ENCODE peak calls at places on chromosomes 1 and 21, in four cellular contexts. One of them, this sample, is unnamed. For H3K4me1, the result is how much of the 10 kb centered on the place peaks cover.

GRCh38 chr1:34985063-34985770 is at the start of gene TMEM35B:
- DNase-seq in K562: peak
- DNase-seq in SK-N-SH: peak
- DNase-seq in A549: peak
- DNase-seq in this sample: peak

GRCh38 chr1:173479649-173480048 is 2.5 kb downstream of the PRDX6 start:
- DNase-seq in SK-N-SH: no peak
- DNase-seq in A549: no peak
- DNase-seq in K562: no peak
- DNase-seq in this sample: no peak

GRCh38 chr1:244231572-244232315 is 180.7 kb downstream of the ZBTB18 start:
- DNase-seq in K562: no peak
- DNase-seq in A549: no peak
- DNase-seq in SK-N-SH: peak
- DNase-seq in this sample: no peak

GRCh38 chr1:22886211-22886610 is 86.5 kb downstream of the LACTBL1 start:
- DNase-seq in SK-N-SH: no peak
- DNase-seq in K562: no peak
- DNase-seq in A549: no peak
- DNase-seq in this sample: no peak

GRCh38 chr1:25698252-25698651 is 81.7 kb downstream of the MAN1C1 start:
- DNase-seq in SK-N-SH: no peak
- DNase-seq in A549: no peak
- DNase-seq in K562: no peak
- DNase-seq in this sample: no peak

GRCh38 chr21:46425061-46425460 is 33.6 kb upstream of the DIP2A start:
- DNase-seq in A549: no peak
- DNase-seq in SK-N-SH: no peak
- DNase-seq in K562: no peak
- DNase-seq in this sample: no peak

GRCh38 chr1:241269116-241269515 is 87.9 kb downstream of the RGS7 start:
- DNase-seq in A549: peak
- DNase-seq in K562: no peak
- DNase-seq in SK-N-SH: no peak
- DNase-seq in this sample: no peak

GRCh38 chr1:59076612-59077011 is 220.3 kb upstream of the FGGY start:
- DNase-seq in SK-N-SH: peak
- DNase-seq in A549: peak
- DNase-seq in K562: peak
- DNase-seq in this sample: no peak

GRCh38 chr1:212213754-212214153 is 71.5 kb upstream of the PPP2R5A start:
- DNase-seq in A549: no peak
- DNase-seq in SK-N-SH: no peak
- DNase-seq in K562: no peak
- DNase-seq in this sample: no peak

GRCh38 chr1:16903458-16903796 is 7.6 kb downstream of the RNU1-2 start:
- DNase-seq in SK-N-SH: no peak
- DNase-seq in A549: no peak
- DNase-seq in K562: no peak
- DNase-seq in this sample: no peak

GRCh38 chr1:181429462-181429861 is 53.9 kb upstream of the CACNA1E start:
- DNase-seq in A549: no peak
- DNase-seq in SK-N-SH: no peak
- DNase-seq in K562: no peak
- DNase-seq in this sample: no peak

GRCh38 chr1:240946926-240947325 is 335.0 kb upstream of the GREM2 start:
- DNase-seq in K562: peak
- DNase-seq in SK-N-SH: peak
- DNase-seq in A549: peak
- DNase-seq in this sample: peak

GRCh38 chr1:10106756-10107479 is 74.2 kb downstream of the UBE4B start:
- DNase-seq in A549: no peak
- DNase-seq in SK-N-SH: no peak
- DNase-seq in K562: no peak
- DNase-seq in this sample: no peak

GRCh38 chr1:108051625-108052382 is 86.8 kb upstream of the VAV3 start:
- DNase-seq in K562: no peak
- DNase-seq in A549: no peak
- DNase-seq in SK-N-SH: no peak
- DNase-seq in this sample: no peak

GRCh38 chr1:198932351-198932991 is 293.6 kb downstream of the PTPRC start:
- DNase-seq in A549: no peak
- DNase-seq in K562: no peak
- DNase-seq in SK-N-SH: no peak
- DNase-seq in this sample: no peak

GRCh38 chr1:111202366-111202706 is 1.9 kb upstream of the DENND2D start:
- DNase-seq in A549: no peak
- DNase-seq in SK-N-SH: no peak
- DNase-seq in K562: no peak
- DNase-seq in this sample: no peak

GRCh38 chr1:111202707-111203623 is 2.5 kb upstream of the DENND2D start:
- DNase-seq in SK-N-SH: peak
- DNase-seq in K562: peak
- DNase-seq in A549: no peak
- DNase-seq in this sample: no peak

GRCh38 chr1:111204923-111205723 is 4.7 kb upstream of the DENND2D start:
- DNase-seq in K562: no peak
- DNase-seq in SK-N-SH: no peak
- DNase-seq in A549: no peak
- DNase-seq in this sample: no peak

GRCh38 chr1:111204211-111204883 is 3.9 kb upstream of the DENND2D start:
- DNase-seq in SK-N-SH: peak
- DNase-seq in K562: no peak
- DNase-seq in A549: peak
- DNase-seq in this sample: peak

DNA sequence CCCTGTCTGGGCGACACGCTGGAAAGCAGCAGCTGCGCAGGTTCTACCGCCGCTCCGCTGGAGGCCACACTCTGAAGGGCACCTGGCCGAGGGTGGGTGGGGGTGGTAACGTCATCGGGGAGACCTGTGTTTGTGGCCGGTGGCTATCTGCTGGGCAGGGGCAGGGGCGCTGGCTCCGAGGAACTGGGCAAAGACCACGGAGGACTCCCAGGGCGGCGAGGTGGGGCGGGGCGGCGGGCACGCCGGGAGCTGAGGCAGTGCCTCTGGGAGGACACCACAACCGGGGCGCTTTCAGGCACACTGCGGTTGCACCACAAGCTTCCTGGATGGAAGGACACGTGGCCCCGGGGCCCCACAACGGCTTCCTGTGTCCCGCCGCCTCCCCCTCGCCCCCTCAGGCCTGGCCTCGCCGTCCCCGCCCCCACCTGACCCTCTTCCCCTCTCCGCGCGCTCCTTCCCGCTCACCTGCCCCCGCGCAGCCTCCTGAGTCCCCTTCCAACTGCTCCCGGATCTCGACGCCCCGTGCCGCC is 3.3 kb upstream of the DENND2D start:
- DNase-seq in A549: no peak
- DNase-seq in K562: no peak
- DNase-seq in SK-N-SH: peak
- DNase-seq in this sample: peak
- TF ChIP-seq EP300 in A549: no peak
- TF ChIP-seq EP300 in K562: no peak
- TF ChIP-seq EP300 in SK-N-SH: no peak
- TF ChIP-seq EP300 in this sample: no peak

GRCh38 chr1:94621392-94621791 is 79.8 kb upstream of the F3 start:
- DNase-seq in SK-N-SH: peak
- DNase-seq in K562: peak
- DNase-seq in A549: peak
- DNase-seq in this sample: peak
- H3K4me1 ChIP-seq in SK-N-SH: under half
- H3K4me1 ChIP-seq in K562: under half
- H3K4me1 ChIP-seq in A549: under half
- H3K4me1 ChIP-seq in this sample: under half

DNA sequence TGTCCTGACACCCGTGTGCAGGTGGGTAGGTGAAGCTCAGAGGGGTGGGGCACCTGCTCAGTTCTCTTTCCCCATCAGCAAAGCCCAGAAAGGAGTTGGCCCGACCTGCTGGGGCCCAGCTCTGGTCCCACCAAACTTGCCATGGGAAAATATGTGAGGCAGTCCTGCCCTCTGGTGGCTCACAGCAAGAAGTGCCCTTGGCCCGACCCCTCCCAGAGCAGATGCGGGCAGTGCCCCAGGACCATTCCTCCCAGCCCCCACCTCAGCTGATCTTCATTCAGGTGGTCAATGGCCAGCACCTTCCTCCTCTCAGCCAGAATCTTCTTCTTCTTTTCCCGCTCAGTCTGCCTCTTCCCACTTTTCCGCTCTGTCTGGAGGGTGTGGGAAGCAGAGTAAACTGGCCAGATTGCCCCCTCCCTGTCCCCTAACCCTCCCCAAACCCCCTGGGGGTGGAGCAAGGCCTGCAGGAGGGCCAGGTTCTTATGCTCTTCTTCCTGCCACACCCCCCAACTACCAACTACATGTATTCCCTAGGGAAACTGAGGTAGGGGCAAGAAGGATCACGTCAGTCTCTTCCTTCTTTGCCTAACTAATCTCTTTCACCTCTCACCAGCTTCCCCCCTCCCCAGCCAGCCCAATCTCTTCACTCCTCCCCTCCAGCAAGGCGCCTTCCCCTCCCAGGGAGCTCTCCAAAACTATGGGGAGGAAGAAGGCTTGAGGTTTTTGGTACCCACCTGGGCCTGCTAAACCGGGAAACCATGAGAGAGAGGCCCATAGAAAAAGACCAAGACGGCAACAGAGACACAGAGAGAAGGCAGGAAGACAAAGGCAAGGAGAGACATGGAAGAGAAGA is 15.6 kb downstream of the TNNT2 start:
- DNase-seq in SK-N-SH: peak
- DNase-seq in K562: peak
- DNase-seq in A549: peak
- DNase-seq in this sample: peak
- TF ChIP-seq CTCF in SK-N-SH: peak
- TF ChIP-seq CTCF in K562: peak
- TF ChIP-seq CTCF in A549: peak
- TF ChIP-seq CTCF in this sample: peak

GRCh38 chr1:185318431-185319151 is 1.5 kb upstream of the IVNS1ABP start:
- DNase-seq in K562: peak
- DNase-seq in SK-N-SH: no peak
- DNase-seq in A549: no peak
- DNase-seq in this sample: no peak

GRCh38 chr1:185316163-185317033 is 645 bp downstream of the IVNS1ABP start:
- DNase-seq in K562: peak
- DNase-seq in SK-N-SH: peak
- DNase-seq in A549: peak
- DNase-seq in this sample: peak

GRCh38 chr1:185315364-185316108 is 1.5 kb downstream of the IVNS1ABP start:
- DNase-seq in A549: no peak
- DNase-seq in SK-N-SH: no peak
- DNase-seq in K562: no peak
- DNase-seq in this sample: peak

GRCh38 chr1:185317886-185318310 is 855 bp upstream of the IVNS1ABP start:
- DNase-seq in SK-N-SH: peak
- DNase-seq in A549: peak
- DNase-seq in K562: peak
- DNase-seq in this sample: peak

GRCh38 chr1:185317034-185317885 is at the start of gene IVNS1ABP:
- DNase-seq in SK-N-SH: peak
- DNase-seq in K562: peak
- DNase-seq in A549: peak
- DNase-seq in this sample: peak
- TF ChIP-seq EP300 in SK-N-SH: no peak
- TF ChIP-seq EP300 in K562: peak
- TF ChIP-seq EP300 in A549: no peak
- TF ChIP-seq EP300 in this sample: no peak

DNA sequence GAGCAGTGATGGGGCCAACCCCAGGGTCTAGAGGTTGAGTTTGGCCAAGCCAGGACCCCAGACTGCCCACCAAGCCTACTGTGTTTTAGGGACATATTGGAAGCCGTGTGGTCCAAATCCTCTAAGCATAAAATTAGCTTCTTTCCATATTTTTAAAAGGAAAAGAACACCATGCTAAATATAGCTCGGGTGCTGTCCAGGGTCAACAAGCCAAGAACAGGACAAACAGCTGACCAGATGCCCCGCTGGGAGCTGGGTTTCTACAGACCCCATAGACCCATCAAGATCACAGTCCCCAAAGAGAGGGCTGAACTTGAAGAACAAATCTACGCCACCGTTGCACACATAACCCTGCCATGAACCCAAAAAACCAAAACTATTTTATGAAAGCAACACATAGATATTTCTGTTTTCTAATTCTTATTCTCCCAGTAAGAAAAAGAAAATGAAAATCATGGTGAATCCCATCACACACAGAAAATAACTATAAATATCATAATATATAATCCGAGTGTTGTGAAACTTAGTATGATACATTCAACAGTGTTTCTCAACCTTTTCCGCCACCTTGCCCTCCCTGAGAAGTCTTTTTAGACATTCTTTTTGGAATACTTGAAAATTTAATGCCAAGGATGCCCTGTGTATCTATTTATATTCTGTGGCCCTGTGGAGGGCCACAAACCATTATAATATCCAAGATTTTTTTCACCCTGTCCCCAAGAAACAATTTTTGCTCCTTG is 36.2 kb upstream of the FHAD1 start:
- DNase-seq in A549: no peak
- DNase-seq in SK-N-SH: no peak
- DNase-seq in K562: no peak
- DNase-seq in this sample: no peak
- H3K4me1 ChIP-seq in A549: under half
- H3K4me1 ChIP-seq in SK-N-SH: under half
- H3K4me1 ChIP-seq in K562: under half
- H3K4me1 ChIP-seq in this sample: under half

DNA sequence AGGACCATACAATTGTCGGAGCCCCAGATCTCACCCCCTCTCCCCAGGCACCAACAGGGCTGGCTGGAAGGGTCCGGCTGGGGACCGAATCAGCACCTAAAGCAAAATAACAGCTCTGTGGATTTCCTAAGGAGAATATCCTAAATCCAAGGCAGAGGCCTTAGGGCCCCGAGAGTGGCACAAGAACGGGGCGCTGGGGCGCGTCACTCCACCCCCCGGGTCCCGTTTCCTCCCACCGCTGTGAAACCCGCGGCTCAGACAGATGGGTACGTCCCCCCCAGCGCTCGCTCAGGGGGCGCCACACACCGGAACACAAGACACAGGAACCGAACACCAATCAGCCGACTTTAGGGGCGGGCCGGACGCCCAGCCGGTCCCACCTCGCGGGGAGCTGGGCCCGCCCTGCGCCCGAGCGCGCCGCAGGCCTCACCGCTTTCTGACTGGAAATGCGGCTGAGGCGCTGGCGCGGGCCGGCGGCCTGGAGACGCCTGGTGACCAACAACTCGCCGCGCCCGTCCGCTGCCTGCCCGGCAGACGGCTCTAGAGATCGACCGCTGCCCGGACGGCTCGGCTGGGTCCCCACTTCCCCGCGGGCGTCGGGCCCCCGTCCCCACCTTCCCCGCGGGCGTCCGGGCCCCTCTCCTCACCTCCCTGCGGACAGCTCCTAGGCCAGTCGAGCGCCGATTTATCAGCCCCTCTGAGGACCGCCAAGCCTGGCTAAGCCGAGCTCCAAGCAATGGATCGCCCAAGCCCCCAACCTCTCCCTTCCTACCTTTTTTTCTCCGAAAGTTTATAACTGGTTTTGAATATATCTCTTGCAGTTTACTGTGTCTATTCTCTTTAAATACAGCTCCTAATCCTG is at the start of gene HFM1:
- DNase-seq in A549: peak
- DNase-seq in SK-N-SH: peak
- DNase-seq in K562: peak
- DNase-seq in this sample: peak
- TF ChIP-seq CTCF in A549: no peak
- TF ChIP-seq CTCF in SK-N-SH: no peak
- TF ChIP-seq CTCF in K562: peak
- TF ChIP-seq CTCF in this sample: no peak

This sample was measured in transverse colon.